ENCODE peak calls at places on chromosome 16, in five cellular contexts. T, M, Q, N and V are unnamed samples. For H3K4me1, the result is how much of the 10 kb centered on the place peaks cover.

GRCh38 chr16:72051818-72052217 is 2.5 kb upstream of the HP start:
- DNase-seq in T (no peak), M (no peak), Q (no peak), N (no peak), V (no peak)

GRCh38 chr16:12187939-12188673 is 211.6 kb downstream of the SNX29 start:
- DNase-seq in T (no peak), M (no peak), Q (peak), N (no peak), V (no peak)

GRCh38 chr16:80258407-80258806 is 282.4 kb upstream of the DYNLRB2 start:
- DNase-seq in T (no peak), M (no peak), Q (no peak), N (no peak), V (no peak)

GRCh38 chr16:58384437-58385055 is 7.7 kb upstream of the GINS3 start:
- DNase-seq in T (no peak), M (no peak), Q (no peak), N (no peak), V (no peak)

GRCh38 chr16:89031715-89032659 is 55.0 kb upstream of the CBFA2T3 start:
- DNase-seq in T (no peak), M (no peak), Q (no peak), N (no peak), V (peak)

GRCh38 chr16:25912321-25912720 is 220.6 kb downstream of the HS3ST4 start:
- DNase-seq in T (no peak), M (no peak), Q (no peak), N (no peak), V (no peak)

GRCh38 chr16:58442547-58442946 is 50.3 kb downstream of the GINS3 start:
- DNase-seq in T (no peak), M (no peak), Q (no peak), N (no peak), V (no peak)

GRCh38 chr16:27367463-27368357 is 34.3 kb upstream of the IL21R start:
- DNase-seq in T (peak), M (peak), Q (peak), N (peak), V (peak)

GRCh38 chr16:68367891-68368601 is 57.2 kb downstream of the PRMT7 start:
- DNase-seq in T (no peak), M (no peak), Q (no peak), N (no peak), V (no peak)

GRCh38 chr16:54501797-54502196 is 215.2 kb upstream of the IRX3 start:
- DNase-seq in T (no peak), M (no peak), Q (no peak), N (no peak), V (no peak)

GRCh38 chr16:23786964-23787571 is 32.2 kb downstream of the CHP2 start:
- DNase-seq in T (no peak), M (peak), Q (no peak), N (no peak), V (no peak)

GRCh38 chr16:84511180-84511800 is 6.8 kb upstream of the MEAK7 start:
- DNase-seq in T (peak), M (peak), Q (peak), N (peak), V (peak)

GRCh38 chr16:50632927-50633800 is 47.9 kb downstream of the SNX20 start:
- DNase-seq in T (no peak), M (no peak), Q (no peak), N (no peak), V (no peak)

GRCh38 chr16:82199209-82199608 is 29.2 kb upstream of the MPHOSPH6 start:
- DNase-seq in T (no peak), M (no peak), Q (no peak), N (no peak), V (no peak)

GRCh38 chr16:84502075-84502474 is 2.4 kb downstream of the MEAK7 start:
- DNase-seq in T (no peak), M (no peak), Q (no peak), N (no peak), V (no peak)

GRCh38 chr16:72172105-72173034 is at the start of gene PMFBP1:
- DNase-seq in T (no peak), M (no peak), Q (peak), N (no peak), V (no peak)

GRCh38 chr16:29974291-29975133 is 844 bp downstream of the TAOK2 start:
- DNase-seq in T (no peak), M (no peak), Q (no peak), N (peak), V (no peak)

GRCh38 chr16:49593423-49594040 is 219.9 kb downstream of the C16orf78 start:
- DNase-seq in T (no peak), M (peak), Q (no peak), N (no peak), V (no peak)

GRCh38 chr16:81448154-81449131 is 3.8 kb downstream of the CMIP start:
- DNase-seq in T (no peak), M (no peak), Q (no peak), N (peak), V (no peak)

GRCh38 chr16:56628486-56629035 is 3.0 kb downstream of the MT1E start:
- DNase-seq in T (no peak), M (no peak), Q (no peak), N (no peak), V (no peak)

GRCh38 chr16:58426960-58427359 is 34.7 kb downstream of the GINS3 start:
- DNase-seq in T (no peak), M (no peak), Q (no peak), N (no peak), V (no peak)

GRCh38 chr16:70552675-70553074 is 29.1 kb downstream of the SF3B3 start:
- DNase-seq in T (no peak), M (no peak), Q (no peak), N (no peak), V (no peak)

GRCh38 chr16:81996664-81997529 is 14.4 kb downstream of the SDR42E1 start:
- DNase-seq in T (peak), M (no peak), Q (peak), N (peak), V (no peak)

GRCh38 chr16:82240111-82240510 is 70.1 kb upstream of the MPHOSPH6 start:
- DNase-seq in T (no peak), M (no peak), Q (no peak), N (no peak), V (no peak)

GRCh38 chr16:27922433-27922832 is 141.1 kb downstream of the GSG1L start:
- DNase-seq in T (no peak), M (no peak), Q (no peak), N (peak), V (no peak)

GRCh38 chr16:89615596-89616090 is 2.2 kb downstream of the DPEP1 start:
- DNase-seq in T (no peak), M (peak), Q (no peak), N (peak), V (no peak)

GRCh38 chr16:50329446-50330189 is 39.2 kb downstream of the BRD7 start:
- DNase-seq in T (no peak), M (no peak), Q (no peak), N (no peak), V (no peak)

GRCh38 chr16:17469011-17469741 is 1.6 kb downstream of the XYLT1 start:
- DNase-seq in T (no peak), M (no peak), Q (no peak), N (no peak), V (peak)

GRCh38 chr16:15507299-15507958 is 73.0 kb downstream of the BMERB1 start:
- DNase-seq in T (no peak), M (no peak), Q (peak), N (no peak), V (no peak)

GRCh38 chr16:49491736-49492089 is 118.1 kb downstream of the C16orf78 start:
- DNase-seq in T (peak), M (no peak), Q (peak), N (peak), V (no peak)

GRCh38 chr16:71542377-71542776 is 16.2 kb downstream of the CHST4 start:
- DNase-seq in T (peak), M (peak), Q (peak), N (peak), V (peak)

GRCh38 chr16:85286970-85287814 is 174.9 kb upstream of the CIBAR2 start:
- DNase-seq in T (no peak), M (no peak), Q (no peak), N (no peak), V (no peak)

GRCh38 chr16:13426279-13426678 is 493.7 kb upstream of the ERCC4 start:
- DNase-seq in T (no peak), M (no peak), Q (peak), N (no peak), V (no peak)

GRCh38 chr16:28260193-28260592 is 32.1 kb upstream of the SBK1 start:
- DNase-seq in T (no peak), M (no peak), Q (no peak), N (no peak), V (no peak)

DNA sequence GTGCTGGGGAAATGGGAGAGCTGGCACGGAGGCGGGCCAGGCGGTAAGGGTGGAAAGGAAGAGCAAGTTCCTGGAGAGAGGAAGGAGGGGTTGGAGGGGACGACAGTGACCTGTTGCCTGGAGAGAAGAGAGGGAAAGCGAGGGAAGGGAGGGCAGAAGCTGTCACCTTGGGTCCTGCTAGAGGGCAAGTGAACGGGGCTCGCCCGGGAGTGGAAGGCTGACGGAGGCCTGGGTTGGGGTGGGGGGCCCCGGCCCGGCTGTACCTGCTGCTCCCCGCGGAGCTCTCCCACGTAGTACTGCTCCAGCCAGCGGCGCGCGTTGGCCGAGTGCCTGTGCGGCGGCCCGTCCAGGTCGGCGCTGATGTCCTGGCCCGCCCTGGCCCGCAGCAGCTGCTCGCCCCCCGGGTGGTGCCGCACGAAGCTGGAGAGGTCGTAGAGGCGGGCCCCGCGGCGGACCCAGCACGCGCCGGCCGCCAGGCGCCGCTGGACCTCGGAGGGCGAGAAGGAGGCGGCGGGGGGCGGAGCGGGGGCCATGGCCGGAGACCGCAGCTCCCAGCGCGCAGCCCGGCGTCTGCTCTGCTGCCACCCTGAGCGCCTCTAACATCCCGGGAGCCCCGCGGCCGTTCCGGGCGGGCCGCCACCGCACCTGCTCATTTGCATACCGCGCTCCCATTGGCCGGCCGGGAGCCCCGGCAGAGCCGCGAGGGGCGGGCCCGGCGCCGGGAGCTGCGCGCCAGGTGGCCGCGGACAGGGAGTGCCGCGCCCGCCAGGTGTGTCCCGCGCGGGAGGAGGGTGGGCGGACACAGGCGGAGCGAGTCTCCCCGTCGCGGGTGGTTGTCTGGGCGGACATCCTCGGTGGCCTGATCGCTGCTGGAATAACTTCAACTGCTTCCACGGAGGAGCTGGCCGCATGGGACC is at the start of gene FA2H:
- DNase-seq in T (peak), M (peak), Q (peak), N (peak), V (peak)
- TF ChIP-seq CTCF in T (no peak), M (peak), Q (peak), N (no peak), V (no peak)

GRCh38 chr16:10740000-10740844 is 3.4 kb upstream of the NUBP1 start:
- DNase-seq in T (no peak), M (no peak), Q (no peak), N (no peak), V (no peak)
- H3K4me1 ChIP-seq in T (half or more), M (under half), Q (under half), N (under half), V (under half)

DNA sequence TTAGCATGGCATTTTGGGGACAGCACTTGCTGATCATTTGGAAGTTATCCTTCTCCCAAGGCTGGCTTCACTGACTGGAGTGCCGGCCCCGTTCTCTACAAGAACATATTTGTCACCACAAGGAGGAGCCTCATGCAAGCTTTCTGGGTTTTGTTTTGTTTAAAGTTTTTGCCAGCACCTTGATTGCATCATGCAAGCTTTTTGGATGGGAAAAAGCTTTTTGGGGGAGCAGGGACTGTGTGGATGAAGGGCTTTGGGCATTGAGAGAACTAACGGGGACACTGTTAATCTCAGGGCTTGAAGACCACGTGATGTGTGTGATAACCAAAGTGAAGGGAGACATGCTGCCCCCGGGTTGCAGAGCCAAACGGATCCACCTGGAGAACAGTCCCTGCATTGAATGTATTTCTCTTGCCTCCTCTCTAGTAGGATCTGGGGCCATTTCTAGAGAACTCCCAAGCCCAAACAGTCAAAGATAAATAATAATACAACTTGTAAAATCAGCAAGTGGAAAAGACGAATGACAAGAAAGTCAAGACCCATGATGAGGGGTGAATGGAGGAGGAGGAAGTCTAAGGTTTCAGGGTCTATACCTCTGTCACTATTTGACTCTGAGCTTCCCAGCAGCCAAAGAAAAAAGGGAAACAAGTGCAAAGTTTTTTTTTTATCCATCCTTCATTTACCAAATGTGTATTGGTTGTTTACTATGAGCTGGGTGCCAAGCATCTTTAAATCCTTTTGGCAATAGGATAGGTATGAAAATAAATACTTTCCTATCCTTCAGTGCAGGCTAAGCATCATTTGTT is 17.2 kb downstream of the TMEM114 start:
- DNase-seq in T (peak), M (peak), Q (peak), N (peak), V (no peak)
- TF ChIP-seq CTCF in T (peak), M (peak), Q (peak), N (peak), V (no peak)

DNA sequence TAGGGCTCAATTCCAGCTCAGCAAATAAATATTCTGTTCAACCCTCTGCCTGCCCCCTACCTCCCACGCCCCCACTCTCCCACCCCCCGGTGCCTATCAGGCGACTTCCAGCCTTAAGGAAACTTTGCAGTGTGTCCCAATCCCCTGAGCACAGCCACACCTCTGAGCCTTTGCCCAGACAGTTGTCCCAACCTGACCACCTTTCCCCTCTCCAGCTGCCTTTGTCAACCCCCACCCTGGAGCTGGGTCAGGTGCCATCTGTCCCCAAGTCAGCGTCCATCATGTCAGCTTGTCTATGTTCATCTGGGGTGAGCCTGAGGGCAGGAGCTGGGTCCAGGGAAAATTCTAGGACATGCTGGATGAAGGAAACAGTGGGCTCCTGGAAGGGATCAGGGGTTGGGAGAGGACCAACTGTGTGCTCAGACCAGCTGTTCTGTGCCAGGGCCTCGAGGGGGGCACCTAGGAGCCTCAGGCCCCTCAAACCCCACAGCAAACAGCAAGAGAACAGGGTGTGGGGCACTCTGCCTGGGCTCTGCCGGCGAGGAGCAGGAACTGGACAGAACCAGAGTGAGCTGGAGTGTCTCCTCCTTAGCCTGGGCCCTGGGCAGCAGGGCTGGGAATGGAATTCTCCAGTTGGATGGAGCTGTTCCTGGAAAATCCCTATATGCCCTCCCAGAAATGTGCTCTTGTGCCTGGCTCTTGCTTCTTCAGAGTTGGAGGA is 17.8 kb downstream of the CDH16 start:
- DNase-seq in T (no peak), M (no peak), Q (no peak), N (no peak), V (no peak)
- H3K4me1 ChIP-seq in T (under half), M (under half), Q (under half), N (half or more), V (under half)

GRCh38 chr16:720990-721764 is at the start of gene ANTKMT:
- DNase-seq in T (no peak), M (peak), Q (peak), N (peak), V (peak)
- TF ChIP-seq CTCF in T (no peak), M (peak), Q (no peak), N (no peak), V (no peak)

GRCh38 chr16:75111514-75112280 is 4.9 kb downstream of the LDHD start:
- DNase-seq in T (no peak), M (no peak), Q (no peak), N (no peak), V (no peak)
- H3K4me1 ChIP-seq in T (half or more), M (half or more), Q (under half), N (under half), V (under half)

DNA sequence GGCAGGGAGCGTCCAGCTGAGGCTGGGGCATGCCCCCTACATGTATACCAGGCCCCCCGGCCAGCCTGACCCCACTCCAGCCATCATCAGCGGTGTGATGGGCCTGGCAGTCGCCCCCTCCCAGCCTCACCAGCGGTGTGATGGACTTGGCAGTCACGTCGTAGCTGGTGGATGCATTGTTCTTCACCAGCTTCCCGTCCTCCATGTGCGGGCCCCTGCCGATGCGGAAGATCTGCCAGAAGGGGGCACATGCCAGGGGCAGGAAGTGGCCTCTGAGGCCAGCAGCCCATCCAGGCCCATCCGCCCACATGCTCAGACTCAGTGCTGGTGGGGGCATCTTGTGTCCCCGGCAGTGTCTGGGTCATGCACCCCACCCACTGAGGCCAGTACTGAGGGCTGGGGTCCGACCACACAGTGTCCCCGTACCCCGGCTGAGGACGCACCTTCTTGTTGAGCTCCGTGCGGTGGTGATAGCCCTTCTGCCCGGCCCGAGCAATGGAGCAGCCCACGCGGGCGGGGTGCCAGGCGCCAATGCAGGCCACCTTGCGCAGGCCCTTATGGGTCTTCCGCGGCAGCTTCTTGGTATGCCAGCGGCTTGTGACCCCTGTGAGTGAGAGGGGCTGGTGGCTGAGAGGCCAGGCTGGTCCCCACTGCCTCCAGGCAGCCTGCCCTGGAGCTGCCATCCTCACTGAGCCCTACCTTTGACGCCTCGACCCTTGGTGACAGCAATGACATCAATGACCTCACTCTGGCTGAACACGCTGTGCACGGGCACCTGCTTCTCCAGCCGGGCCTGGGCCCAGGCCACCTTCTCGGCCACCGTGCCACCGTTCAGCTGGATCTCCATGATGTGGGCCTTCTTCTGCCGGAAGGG is 3.7 kb upstream of the MSRB1 start:
- DNase-seq in T (no peak), M (no peak), Q (no peak), N (no peak), V (no peak)
- TF ChIP-seq CTCF in T (no peak), M (no peak), Q (no peak), N (no peak), V (no peak)

GRCh38 chr16:86819523-86819887 is 241.2 kb downstream of the FOXL1 start:
- DNase-seq in T (no peak), M (no peak), Q (no peak), N (no peak), V (no peak)

GRCh38 chr16:86812363-86812970 is 234.1 kb downstream of the FOXL1 start:
- DNase-seq in T (no peak), M (no peak), Q (no peak), N (peak), V (no peak)

GRCh38 chr16:86818701-86819522 is 240.6 kb downstream of the FOXL1 start:
- DNase-seq in T (no peak), M (no peak), Q (no peak), N (no peak), V (no peak)

GRCh38 chr16:86814256-86814655 is 235.9 kb downstream of the FOXL1 start:
- DNase-seq in T (no peak), M (no peak), Q (no peak), N (no peak), V (no peak)

GRCh38 chr16:86816930-86817625 is 238.7 kb downstream of the FOXL1 start:
- DNase-seq in T (no peak), M (no peak), Q (no peak), N (no peak), V (no peak)
- H3K4me1 ChIP-seq in T (under half), M (under half), Q (under half), N (under half), V (under half)

DNA sequence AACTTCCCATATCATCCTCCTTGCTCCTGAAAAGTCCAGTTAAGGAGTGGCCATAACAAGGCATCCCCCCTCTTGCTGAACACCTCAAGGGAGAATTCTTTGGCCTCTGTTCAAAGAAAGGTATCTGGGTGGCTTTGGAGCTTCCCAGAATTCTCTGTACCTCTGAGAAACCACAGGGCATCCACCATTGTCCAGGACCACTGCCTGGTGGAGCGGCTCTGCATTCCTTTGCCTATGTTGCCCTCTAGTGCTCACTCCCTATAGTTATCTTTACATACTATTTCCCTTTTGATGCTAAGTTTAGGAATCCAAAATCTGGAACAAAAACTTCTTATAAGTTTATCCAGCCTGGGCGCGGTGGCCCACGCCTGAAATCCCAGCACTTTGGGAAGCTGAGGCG is 30.3 kb downstream of the CHD9NB start:
- DNase-seq in T (peak), M (peak), Q (peak), N (peak), V (no peak)
- TF ChIP-seq CTCF in T (peak), M (peak), Q (peak), N (peak), V (no peak)